ENCODE peak calls at places on chromosomes 16 and 17, in nine cellular contexts. F is AG09309; T is HFFc6; V is tibial nerve; O is cardiac muscle cell; C is GM13976; Y is heart right ventricle; D is ovary; U is CD8-positive, alpha-beta T cell. K is an unnamed sample.

GRCh38 chr16:13351651-13352217 is 450.3 kb downstream of the SHISA9 start:
- DNase-seq in F (no peak), T (no peak), V (no peak), O (no peak), C (no peak), Y (no peak), D (no peak), U (no peak), K (no peak)

GRCh38 chr16:51134876-51135275 is 16.2 kb downstream of the SALL1 start:
- DNase-seq in F (no peak), T (no peak), V (no peak), O (no peak), C (no peak), Y (no peak), D (no peak), U (no peak), K (no peak)

GRCh38 chr17:12620200-12620720 is 45.4 kb upstream of the MYOCD start:
- DNase-seq in F (no peak), T (peak), V (no peak), O (no peak), C (no peak), Y (no peak), D (no peak), U (no peak), K (no peak)

GRCh38 chr16:82157836-82158235 is 12.2 kb downstream of the MPHOSPH6 start:
- DNase-seq in F (no peak), T (no peak), V (no peak), O (no peak), C (no peak), Y (no peak), D (no peak), U (no peak), K (no peak)

GRCh38 chr17:82892869-82893565 is 53.2 kb upstream of the ZNF750 start:
- DNase-seq in F (no peak), T (no peak), V (no peak), O (peak), C (no peak), Y (peak), D (peak), U (peak), K (no peak)

GRCh38 chr16:77951788-77952187 is 70.6 kb upstream of the CLEC3A start:
- DNase-seq in F (no peak), T (no peak), V (no peak), O (peak), C (peak), Y (no peak), D (no peak), U (no peak), K (no peak)

GRCh38 chr17:65742433-65743312 is 181.2 kb upstream of the AXIN2 start:
- DNase-seq in F (peak), T (peak), V (no peak), O (no peak), C (no peak), Y (no peak), D (no peak), U (no peak), K (no peak)

GRCh38 chr17:61422116-61422799 is 22.6 kb downstream of the TBX2 start:
- DNase-seq in F (no peak), T (no peak), V (no peak), O (no peak), C (no peak), Y (no peak), D (no peak), U (no peak), K (no peak)

GRCh38 chr17:40906613-40907012 is 21.6 kb upstream of the KRT20 start:
- DNase-seq in F (no peak), T (no peak), V (no peak), O (no peak), C (no peak), Y (no peak), D (no peak), U (no peak), K (no peak)

GRCh38 chr17:46139365-46140210 is 53.6 kb downstream of the KANSL1 start:
- DNase-seq in F (no peak), T (no peak), V (no peak), O (no peak), C (no peak), Y (no peak), D (no peak), U (no peak), K (no peak)

GRCh38 chr16:73725147-73725546 is 571.5 kb upstream of the PSMD7 start:
- DNase-seq in F (no peak), T (no peak), V (no peak), O (no peak), C (no peak), Y (no peak), D (no peak), U (no peak), K (no peak)

GRCh38 chr16:86511317-86512161 is 1.2 kb downstream of the FOXF1 start:
- DNase-seq in F (no peak), T (no peak), V (no peak), O (no peak), C (peak), Y (no peak), D (no peak), U (no peak), K (no peak)

GRCh38 chr17:45279898-45280297 is 18.0 kb upstream of the SPATA32 start:
- DNase-seq in F (no peak), T (no peak), V (no peak), O (no peak), C (no peak), Y (no peak), D (no peak), U (no peak), K (no peak)

GRCh38 chr16:74035816-74036215 is 260.8 kb upstream of the PSMD7 start:
- DNase-seq in F (no peak), T (no peak), V (no peak), O (peak), C (peak), Y (no peak), D (no peak), U (no peak), K (no peak)

GRCh38 chr17:77476920-77477805 is 336.4 kb downstream of the SEC14L1 start:
- DNase-seq in F (peak), T (peak), V (peak), O (peak), C (no peak), Y (peak), D (peak), U (peak), K (no peak)

GRCh38 chr17:31269178-31269577 is 27.9 kb downstream of the OMG start:
- DNase-seq in F (no peak), T (no peak), V (no peak), O (no peak), C (no peak), Y (no peak), D (no peak), U (no peak), K (no peak)

GRCh38 chr17:18970582-18971480 is 18.9 kb downstream of the SLC5A10 start:
- DNase-seq in F (no peak), T (no peak), V (no peak), O (no peak), C (no peak), Y (no peak), D (no peak), U (no peak), K (no peak)
- TF ChIP-seq CTCF in F (peak), T (peak), V (no peak), O (peak), C (no peak), Y (no peak), D (no peak), U (no peak), K (no peak)

DNA sequence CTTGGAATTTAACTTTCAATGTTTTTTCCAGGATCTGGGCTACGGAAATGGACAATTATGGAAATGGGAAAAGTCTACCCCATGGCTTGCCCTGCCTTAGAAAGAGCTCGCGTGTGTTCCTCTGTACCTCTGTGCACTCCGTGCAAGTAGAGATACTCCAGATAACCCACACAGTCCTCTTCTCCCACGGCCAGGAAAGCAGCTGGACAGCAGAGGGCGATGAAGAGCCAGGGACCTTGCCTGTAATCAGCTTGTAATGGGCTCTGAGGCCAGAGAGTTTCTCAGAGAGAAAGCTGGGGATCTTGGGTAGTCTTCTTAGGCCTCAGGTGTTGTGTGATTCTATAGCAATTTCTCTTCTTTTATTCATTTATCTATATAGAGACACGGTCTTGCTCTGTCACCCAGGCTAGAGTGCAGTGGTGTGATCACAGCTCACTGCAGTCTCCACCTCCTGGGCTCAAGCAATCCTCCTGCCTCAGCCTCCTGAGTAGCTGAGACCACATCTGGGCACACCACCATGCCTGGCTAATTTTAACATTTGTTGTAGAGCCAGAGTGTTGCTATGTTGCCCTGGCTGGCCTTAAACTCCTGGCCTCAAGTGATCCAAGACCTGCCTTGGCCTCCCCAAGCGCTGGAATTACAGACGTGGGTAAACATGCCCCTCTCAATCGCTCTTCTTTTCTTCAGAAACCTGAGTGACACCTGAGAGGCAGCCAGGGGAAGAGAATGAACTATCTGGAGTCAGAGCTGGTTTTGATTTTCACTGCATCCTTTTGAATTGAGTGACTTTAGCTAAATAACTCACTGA is 2.3 kb upstream of the SOCS7 start:
- DNase-seq in F (peak), T (peak), V (peak), O (peak), C (peak), Y (peak), D (peak), U (peak), K (peak)
- TF ChIP-seq CTCF in F (peak), T (peak), V (peak), O (peak), C (peak), Y (peak), D (peak), U (peak), K (peak)

GRCh38 chr17:67995568-67996191 is 589 bp downstream of the C17orf58 start:
- DNase-seq in F (no peak), T (no peak), V (peak), O (peak), C (peak), Y (peak), D (peak), U (no peak), K (peak)
- TF ChIP-seq CTCF in F (no peak), T (peak), V (no peak), O (peak), C (no peak), Y (no peak), D (no peak), U (no peak), K (peak)

DNA sequence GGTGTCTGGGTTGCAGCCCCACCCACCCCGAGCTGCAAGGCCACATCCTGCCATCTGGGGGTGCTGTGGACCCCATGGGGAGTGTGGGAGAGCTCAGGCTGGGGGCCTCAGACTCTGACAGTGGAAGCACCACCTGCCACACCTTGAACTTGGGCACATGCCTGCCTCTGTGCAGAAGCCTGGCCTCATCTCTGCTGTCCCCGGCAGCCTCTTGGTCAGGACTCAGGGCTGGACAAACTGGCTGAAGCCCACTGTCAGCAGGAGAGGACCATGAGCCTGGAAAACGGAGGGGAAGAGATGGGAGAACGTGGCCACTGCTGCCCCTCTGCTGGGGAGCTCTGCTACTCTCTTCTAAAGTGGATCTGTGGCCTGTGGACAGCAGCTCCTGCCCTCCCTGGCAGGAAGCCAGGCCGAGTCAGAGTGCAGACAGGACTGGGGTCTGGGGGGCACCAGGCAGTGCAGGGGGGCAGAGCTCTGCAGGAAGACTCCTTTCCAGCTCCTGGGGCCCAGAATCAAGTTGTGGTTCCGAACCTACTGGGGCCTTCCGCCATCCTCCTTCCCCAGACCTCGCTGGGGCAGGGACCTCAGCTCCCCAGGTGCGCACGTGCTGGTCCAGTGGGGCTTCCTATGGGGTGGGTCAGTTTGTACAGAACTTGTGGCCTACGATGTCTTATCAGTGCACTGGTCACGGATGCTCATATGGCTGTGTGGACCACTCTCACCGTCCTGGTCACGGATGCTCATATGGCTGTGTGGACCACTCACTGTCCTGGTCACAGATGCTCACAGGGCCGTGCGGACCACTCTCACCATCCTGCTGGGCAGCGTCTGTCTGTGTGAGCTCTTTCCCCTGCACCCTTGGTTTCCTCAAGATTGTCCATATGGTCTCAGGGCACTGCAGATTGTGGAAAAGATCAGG is 207.7 kb downstream of the LAT start:
- DNase-seq in F (no peak), T (no peak), V (no peak), O (no peak), C (no peak), Y (no peak), D (no peak), U (no peak), K (no peak)
- TF ChIP-seq CTCF in F (peak), T (peak), V (no peak), O (peak), C (no peak), Y (no peak), D (no peak), U (no peak), K (peak)

DNA sequence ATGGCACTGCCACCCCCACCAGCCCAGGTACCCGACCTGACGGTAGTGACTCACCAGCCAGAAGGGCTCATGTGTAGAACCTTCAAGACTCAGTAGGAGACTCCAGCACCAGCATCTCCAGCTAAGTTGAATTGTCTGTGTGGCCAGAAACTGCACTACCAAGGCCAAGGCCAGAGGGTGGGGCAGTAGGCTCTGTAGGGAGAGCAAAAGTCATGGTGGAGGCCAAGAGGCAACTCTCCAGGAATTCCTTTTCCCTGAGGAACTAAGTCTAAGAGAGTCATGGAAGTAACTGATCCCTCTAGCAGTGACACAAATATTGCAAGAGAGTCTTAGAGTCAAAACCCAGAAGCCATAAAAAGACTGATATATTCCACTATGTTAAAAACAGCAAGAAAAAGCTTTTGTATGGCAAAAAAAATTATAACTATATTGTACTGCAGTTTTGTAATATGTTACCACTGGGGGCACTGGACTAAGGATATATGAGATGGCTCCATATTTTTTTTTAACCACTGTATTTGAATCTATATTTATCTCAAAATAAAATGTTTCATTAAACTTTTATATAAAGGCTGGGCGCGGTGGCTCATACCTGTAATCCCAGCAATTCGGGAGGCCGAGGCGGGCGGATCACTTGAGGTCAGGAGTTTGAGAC is 30.2 kb upstream of the GUCY2D start:
- DNase-seq in F (no peak), T (peak), V (no peak), O (no peak), C (no peak), Y (peak), D (no peak), U (no peak), K (no peak)
- TF ChIP-seq CTCF in F (peak), T (peak), V (no peak), O (peak), C (no peak), Y (peak), D (no peak), U (no peak), K (no peak)

GRCh38 chr17:7435676-7436555 is 681 bp downstream of the TMEM102 start:
- DNase-seq in F (no peak), T (no peak), V (no peak), O (peak), C (peak), Y (peak), D (no peak), U (peak), K (peak)
- TF ChIP-seq CTCF in F (no peak), T (peak), V (no peak), O (peak), C (peak), Y (peak), D (no peak), U (peak), K (peak)

GRCh38 chr17:17873450-17873991 is 36.7 kb upstream of the SREBF1 start:
- DNase-seq in F (no peak), T (no peak), V (no peak), O (no peak), C (no peak), Y (no peak), D (no peak), U (no peak), K (no peak)

GRCh38 chr17:17872468-17873345 is 35.9 kb upstream of the SREBF1 start:
- DNase-seq in F (no peak), T (peak), V (no peak), O (no peak), C (no peak), Y (no peak), D (no peak), U (no peak), K (no peak)

GRCh38 chr17:17868637-17869522 is 32.1 kb upstream of the SREBF1 start:
- DNase-seq in F (no peak), T (no peak), V (no peak), O (no peak), C (no peak), Y (no peak), D (peak), U (no peak), K (no peak)

GRCh38 chr17:17871913-17872312 is 35.1 kb upstream of the SREBF1 start:
- DNase-seq in F (no peak), T (no peak), V (no peak), O (no peak), C (no peak), Y (no peak), D (no peak), U (no peak), K (no peak)

DNA sequence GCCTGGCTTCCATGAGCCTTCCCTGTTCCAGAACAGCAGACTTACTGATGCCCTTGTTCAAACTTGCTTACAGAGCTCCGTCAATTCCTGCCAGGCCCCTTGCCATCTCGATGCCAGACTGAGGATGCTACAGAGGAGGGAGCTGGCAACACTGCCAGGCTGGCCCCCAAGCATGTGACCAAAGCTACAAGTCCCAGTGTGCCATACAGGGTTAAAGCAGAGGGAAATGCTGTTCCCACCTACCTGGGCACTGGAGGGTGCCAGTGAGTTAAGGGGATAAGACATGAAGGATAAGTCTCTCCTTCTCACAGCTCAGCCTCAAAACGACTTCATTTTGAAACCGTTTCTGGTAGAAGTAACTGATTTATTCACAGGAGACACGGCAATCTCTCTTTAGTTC is 33.5 kb upstream of the SREBF1 start:
- DNase-seq in F (no peak), T (no peak), V (no peak), O (no peak), C (no peak), Y (no peak), D (no peak), U (no peak), K (no peak)
- TF ChIP-seq CTCF in F (no peak), T (no peak), V (no peak), O (no peak), C (no peak), Y (no peak), D (no peak), U (no peak), K (no peak)

GRCh38 chr16:7508656-7509055 is 176.0 kb downstream of the RBFOX1 start:
- DNase-seq in F (no peak), T (no peak), V (no peak), O (no peak), C (no peak), Y (no peak), D (no peak), U (no peak), K (no peak)
- TF ChIP-seq CTCF in F (no peak), T (no peak), V (no peak), O (no peak), C (no peak), Y (no peak), D (no peak), U (no peak), K (no peak)

DNA sequence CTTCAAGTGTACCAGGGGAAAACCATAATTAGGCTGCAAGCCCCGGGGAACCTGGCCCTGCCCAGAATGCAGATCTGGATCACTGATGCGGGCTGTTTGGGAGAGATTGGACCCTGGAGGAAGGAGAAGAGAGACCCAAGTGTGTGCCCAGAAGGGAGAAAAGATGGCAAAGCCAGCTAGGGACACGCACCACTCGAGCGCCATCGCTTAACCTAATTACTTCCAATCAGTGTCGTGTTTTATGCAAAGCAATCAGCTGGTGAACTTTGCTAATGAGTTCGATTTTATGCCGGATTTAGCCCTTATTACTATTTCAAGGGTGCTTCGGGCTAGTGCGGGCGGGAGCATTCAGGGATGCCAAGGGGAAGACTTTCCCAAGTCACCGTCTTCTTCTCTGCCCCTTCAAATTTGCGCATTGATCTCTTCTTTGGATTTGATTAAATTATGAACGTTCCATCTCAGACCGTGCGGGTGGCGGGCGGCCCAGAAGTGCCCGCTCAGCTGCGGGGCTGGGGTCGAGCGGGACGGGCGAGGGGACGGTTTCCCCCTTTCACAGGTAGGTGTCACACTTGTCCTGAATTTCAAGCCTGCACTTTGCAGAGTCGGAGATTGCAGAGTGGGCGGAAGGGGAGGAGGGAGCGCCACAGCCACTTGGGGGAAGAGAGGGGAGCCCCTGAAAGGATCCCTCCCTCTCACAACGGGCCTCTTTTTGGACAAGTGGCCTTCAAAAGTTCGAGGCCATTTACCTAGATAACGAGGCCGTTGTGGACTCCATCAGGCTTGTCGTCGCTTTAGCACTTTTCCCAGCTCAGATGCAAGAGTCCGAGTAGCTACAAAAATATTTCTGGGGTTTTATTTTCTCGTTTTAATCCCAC is 4.1 kb downstream of the IRX5 start:
- DNase-seq in F (peak), T (no peak), V (no peak), O (peak), C (peak), Y (no peak), D (no peak), U (no peak), K (peak)
- TF ChIP-seq CTCF in F (peak), T (peak), V (no peak), O (no peak), C (no peak), Y (no peak), D (no peak), U (no peak), K (peak)

GRCh38 chr16:967077-967541 is 3.7 kb downstream of the LMF1 start:
- DNase-seq in F (no peak), T (no peak), V (no peak), O (no peak), C (no peak), Y (no peak), D (no peak), U (no peak), K (no peak)
- TF ChIP-seq CTCF in F (no peak), T (no peak), V (no peak), O (no peak), C (no peak), Y (no peak), D (no peak), U (no peak), K (no peak)